ENCODE peak calls at places on chromosomes 13 and 19, in five cellular contexts. Y, R, C, V and Z are unnamed samples.

GRCh38 chr13:23440821-23441608 is 7.5 kb upstream of the SACS start:
- DNase-seq in Y (no peak), R (peak), C (no peak), V (no peak), Z (no peak)

GRCh38 chr13:78777973-78778372 is 119.0 kb upstream of the OBI1 start:
- DNase-seq in Y (no peak), R (no peak), C (no peak), V (no peak), Z (no peak)

GRCh38 chr13:27347373-27347772 is 76.7 kb downstream of the RASL11A start:
- DNase-seq in Y (no peak), R (no peak), C (no peak), V (no peak), Z (no peak)

GRCh38 chr13:85163063-85163462 is 636.2 kb downstream of the SLITRK6 start:
- DNase-seq in Y (no peak), R (no peak), C (no peak), V (no peak), Z (no peak)

GRCh38 chr13:32135655-32136054 is 104.1 kb downstream of the FRY start:
- DNase-seq in Y (no peak), R (peak), C (no peak), V (no peak), Z (no peak)

GRCh38 chr13:26881154-26881553 is 120.6 kb upstream of the GPR12 start:
- DNase-seq in Y (peak), R (peak), C (no peak), V (no peak), Z (no peak)

GRCh38 chr19:6061420-6062130 is 48.7 kb downstream of the RFX2 start:
- DNase-seq in Y (no peak), R (no peak), C (no peak), V (no peak), Z (no peak)

GRCh38 chr19:39054091-39054470 is 21.7 kb upstream of the FBXO27 start:
- DNase-seq in Y (no peak), R (no peak), C (no peak), V (no peak), Z (no peak)

GRCh38 chr13:36421447-36421846 is 10.8 kb upstream of the CCNA1 start:
- DNase-seq in Y (peak), R (no peak), C (no peak), V (no peak), Z (no peak)

GRCh38 chr13:87274209-87274819 is 396.9 kb upstream of the SLITRK5 start:
- DNase-seq in Y (peak), R (peak), C (peak), V (no peak), Z (peak)

GRCh38 chr13:112078216-112078615 is 11.3 kb downstream of the SOX1 start:
- DNase-seq in Y (no peak), R (no peak), C (no peak), V (no peak), Z (no peak)

GRCh38 chr19:32809254-32809653 is 60.3 kb downstream of the SLC7A9 start:
- DNase-seq in Y (no peak), R (no peak), C (no peak), V (no peak), Z (no peak)

GRCh38 chr19:45960595-45961235 is 12.9 kb downstream of the NOVA2 start:
- DNase-seq in Y (no peak), R (peak), C (no peak), V (no peak), Z (no peak)

GRCh38 chr19:45099465-45100201 is 6.7 kb downstream of the PPP1R37 start:
- DNase-seq in Y (no peak), R (peak), C (no peak), V (no peak), Z (peak)

GRCh38 chr13:105465251-105465650 is 1070.2 kb downstream of the EFNB2 start:
- DNase-seq in Y (no peak), R (no peak), C (no peak), V (no peak), Z (peak)

GRCh38 chr19:56839665-56840451 is 668 bp downstream of the PEG3 start:
- DNase-seq in Y (peak), R (peak), C (no peak), V (peak), Z (peak)